ENCODE peak calls at places on chromosomes 2 and 18, in nine cellular contexts. D is NCI-H1092; M is T-helper 2 cell; E is NCI-H510A; U is chondrocyte; I is astrocyte of the spinal cord; R is amniotic epithelial cell; Q is NCI-H2029; K is effector memory CD8-positive, alpha-beta T cell. P is an unnamed sample.

GRCh38 chr2:218671077-218671653 is 637 bp downstream of the RNF25 start:
- DNase-seq in E (no peak), I (peak), M (no peak), U (no peak), D (no peak), Q (no peak), R (peak), K (no peak), P (no peak)

GRCh38 chr18:10878703-10879102 is 270.7 kb downstream of the PIEZO2 start:
- DNase-seq in R (no peak), E (no peak), I (no peak), U (no peak), K (no peak), Q (no peak), D (no peak), M (no peak), P (no peak)

GRCh38 chr2:241911551-241911950 is 42.0 kb downstream of the RTP5 start:
- DNase-seq in U (no peak), Q (no peak), R (no peak), K (no peak), I (no peak), E (no peak), D (no peak), M (no peak), P (no peak)

GRCh38 chr18:22074343-22075070 is 94.9 kb upstream of the GATA6 start:
- DNase-seq in E (no peak), I (no peak), M (no peak), U (no peak), K (no peak), R (peak), D (no peak), Q (peak), P (no peak)

GRCh38 chr18:45650321-45650720 is 35.0 kb downstream of the SLC14A2 start:
- DNase-seq in E (no peak), K (no peak), U (no peak), M (no peak), I (no peak), Q (no peak), D (no peak), R (no peak), P (no peak)

GRCh38 chr18:47930086-47930843 is at the start of gene SMAD2:
- DNase-seq in R (peak), Q (peak), E (peak), M (peak), I (peak), K (peak), U (peak), D (peak), P (peak)

GRCh38 chr2:224925822-224926124 is 116.5 kb downstream of the DOCK10 start:
- DNase-seq in Q (no peak), K (no peak), I (peak), U (no peak), E (no peak), D (no peak), M (no peak), R (peak), P (no peak)

GRCh38 chr2:182715121-182715895 is 749 bp upstream of the DNAJC10 start:
- DNase-seq in I (peak), E (peak), M (no peak), Q (peak), K (no peak), U (no peak), D (no peak), R (peak), P (no peak)

GRCh38 chr2:191014653-191015020 is 666 bp upstream of the STAT1 start:
- DNase-seq in M (no peak), R (no peak), K (no peak), E (no peak), I (no peak), U (no peak), Q (no peak), D (no peak), P (no peak)

GRCh38 chr2:122703676-122704075 is 948.2 kb downstream of the TSN start:
- DNase-seq in I (no peak), R (no peak), K (no peak), E (no peak), D (no peak), Q (no peak), U (no peak), M (no peak), P (no peak)

GRCh38 chr2:64396551-64396950 is 57.4 kb upstream of the LGALSL start:
- DNase-seq in Q (no peak), I (no peak), E (no peak), U (no peak), K (no peak), R (no peak), M (no peak), D (no peak), P (no peak)

GRCh38 chr18:76615065-76615733 is 120.2 kb upstream of the ZNF516 start:
- DNase-seq in R (peak), U (no peak), E (no peak), K (no peak), M (no peak), D (no peak), I (no peak), Q (no peak), P (no peak)

GRCh38 chr2:42304059-42304713 is 56.8 kb downstream of the COX7A2L start:
- DNase-seq in M (no peak), I (no peak), U (no peak), K (no peak), D (no peak), R (no peak), E (no peak), Q (no peak), P (no peak)

GRCh38 chr2:208015475-208015874 is 9.9 kb downstream of the PLEKHM3 start:
- DNase-seq in E (no peak), D (no peak), R (no peak), M (no peak), I (no peak), U (no peak), K (no peak), Q (peak), P (peak)

GRCh38 chr2:85748948-85749875 is 4.6 kb upstream of the ATOH8 start:
- DNase-seq in M (no peak), D (no peak), Q (no peak), R (no peak), U (no peak), I (no peak), E (no peak), K (no peak), P (no peak)

GRCh38 chr2:128375454-128375853 is 56.8 kb upstream of the HS6ST1 start:
- DNase-seq in D (no peak), E (no peak), Q (no peak), M (no peak), R (no peak), I (no peak), U (peak), K (no peak), P (no peak)

GRCh38 chr2:629961-630360 is 47.2 kb downstream of the TMEM18 start:
- DNase-seq in K (no peak), D (no peak), R (no peak), M (no peak), U (no peak), Q (no peak), E (no peak), I (no peak), P (no peak)

GRCh38 chr18:8081872-8082553 is 514.9 kb downstream of the PTPRM start:
- DNase-seq in E (peak), Q (peak), D (no peak), R (no peak), U (no peak), I (peak), K (no peak), M (no peak), P (peak)

GRCh38 chr2:174392706-174393105 is 2.8 kb upstream of the SCRN3 start:
- DNase-seq in I (no peak), E (no peak), M (no peak), D (no peak), Q (no peak), K (no peak), R (no peak), U (no peak), P (no peak)

GRCh38 chr2:196987654-196988364 is 61.3 kb upstream of the PGAP1 start:
- DNase-seq in K (no peak), Q (peak), D (no peak), R (peak), I (peak), M (no peak), U (no peak), E (no peak), P (peak)

GRCh38 chr18:11268691-11269686 is 119.6 kb upstream of the PIEZO2 start:
- DNase-seq in M (no peak), K (no peak), I (peak), U (no peak), R (peak), E (no peak), D (no peak), Q (no peak), P (no peak)

GRCh38 chr2:71646028-71646427 is 192.7 kb downstream of the DYSF start:
- DNase-seq in M (no peak), U (no peak), Q (no peak), D (no peak), R (no peak), K (no peak), I (peak), E (no peak), P (no peak)

GRCh38 chr2:235268535-235268934 is 225.3 kb upstream of the AGAP1 start:
- DNase-seq in D (no peak), E (no peak), K (no peak), M (no peak), Q (no peak), I (peak), R (peak), U (no peak), P (no peak)

GRCh38 chr2:168632733-168633132 is 169.7 kb upstream of the NOSTRIN start:
- DNase-seq in D (no peak), E (no peak), U (no peak), K (no peak), I (peak), Q (no peak), R (peak), M (no peak), P (no peak)

GRCh38 chr2:107777962-107778361 is 48.7 kb upstream of the RGPD4 start:
- DNase-seq in E (no peak), D (no peak), R (no peak), I (no peak), Q (no peak), M (no peak), K (no peak), U (no peak), P (no peak)

GRCh38 chr2:120684691-120685402 is 50.8 kb upstream of the GLI2 start:
- DNase-seq in D (no peak), U (no peak), Q (no peak), R (peak), M (no peak), E (no peak), K (no peak), I (peak), P (no peak)

GRCh38 chr2:133829686-133830085 is 261.4 kb upstream of the NCKAP5 start:
- DNase-seq in M (no peak), D (no peak), I (no peak), E (no peak), Q (no peak), U (no peak), K (no peak), R (peak), P (no peak)

GRCh38 chr2:223076573-223076972 is 24.6 kb downstream of the KCNE4 start:
- DNase-seq in D (no peak), R (no peak), K (no peak), M (no peak), I (peak), U (no peak), Q (no peak), E (no peak), P (no peak)

GRCh38 chr18:3616744-3617143 is 166.8 kb downstream of the TGIF1 start:
- DNase-seq in Q (no peak), K (no peak), D (no peak), R (no peak), U (no peak), E (no peak), M (no peak), I (no peak), P (no peak)

GRCh38 chr2:170885130-170885791 is 43.8 kb upstream of the GORASP2 start:
- DNase-seq in E (no peak), U (no peak), M (no peak), K (no peak), I (no peak), R (no peak), Q (no peak), D (no peak), P (no peak)

GRCh38 chr2:119249311-119249710 is 25.7 kb downstream of the STEAP3 start:
- DNase-seq in E (no peak), D (no peak), R (no peak), M (no peak), Q (no peak), U (no peak), K (no peak), I (no peak), P (no peak)

GRCh38 chr2:234768608-234769196 is 183.1 kb upstream of the SH3BP4 start:
- DNase-seq in U (no peak), M (no peak), K (no peak), D (no peak), E (no peak), I (no peak), Q (no peak), R (no peak), P (no peak)

GRCh38 chr2:65637061-65637460 is 204.7 kb upstream of the SPRED2 start:
- DNase-seq in R (peak), I (no peak), E (no peak), K (no peak), D (no peak), U (no peak), Q (no peak), M (no peak), P (no peak)

GRCh38 chr18:49898421-49898820 is 85.1 kb upstream of the ACAA2 start:
- DNase-seq in U (no peak), Q (no peak), D (no peak), I (peak), K (peak), E (no peak), M (no peak), R (peak), P (no peak)

GRCh38 chr2:227106845-227107759 is 56.9 kb downstream of the COL4A4 start:
- DNase-seq in E (no peak), K (peak), R (peak), U (no peak), M (no peak), D (peak), I (peak), Q (peak), P (peak)

GRCh38 chr2:153074207-153074606 is 355.8 kb downstream of the ARL6IP6 start:
- DNase-seq in Q (no peak), E (no peak), M (no peak), R (no peak), I (no peak), K (no peak), U (no peak), D (no peak), P (no peak)

GRCh38 chr18:8300749-8301148 is 308.5 kb upstream of the RAB12 start:
- DNase-seq in Q (no peak), E (no peak), K (no peak), I (no peak), U (no peak), R (peak), D (no peak), M (no peak), P (no peak)

GRCh38 chr2:176461686-176462376 is 192.6 kb downstream of the MTX2 start:
- DNase-seq in D (no peak), R (no peak), E (no peak), M (no peak), K (no peak), U (no peak), Q (no peak), I (no peak), P (no peak)

GRCh38 chr2:164103271-164103670 is 367.5 kb upstream of the FIGN start:
- DNase-seq in M (no peak), R (no peak), U (no peak), Q (no peak), E (no peak), K (no peak), I (no peak), D (no peak), P (no peak)

P was measured in NCI-H774.